ENCODE peak calls at places on chromosomes 1 and 21, in six cellular contexts. H, T, U, Z, P and L are unnamed samples.

GRCh38 chr1:157773723-157774350 is 3.1 kb downstream of the FCRL2 start:
- DNase-seq in H (no peak), T (peak), U (no peak), Z (no peak), P (no peak), L (no peak)

GRCh38 chr21:33762798-33763572 is 120.7 kb downstream of the ITSN1 start:
- DNase-seq in H (no peak), T (no peak), U (peak), Z (no peak), P (no peak), L (no peak)

GRCh38 chr1:43592974-43593683 is 56.8 kb upstream of the KDM4A start:
- DNase-seq in H (no peak), T (no peak), U (no peak), Z (no peak), P (no peak), L (no peak)

GRCh38 chr1:233211595-233211994 is 83.9 kb downstream of the PCNX2 start:
- DNase-seq in H (no peak), T (no peak), U (peak), Z (no peak), P (no peak), L (no peak)

GRCh38 chr1:10823000-10823401 is 26.6 kb upstream of the CASZ1 start:
- DNase-seq in H (no peak), T (no peak), U (no peak), Z (no peak), P (no peak), L (no peak)

GRCh38 chr1:29177022-29177705 is 4.5 kb downstream of the SRSF4 start:
- DNase-seq in H (no peak), T (no peak), U (no peak), Z (no peak), P (no peak), L (no peak)

GRCh38 chr1:213564215-213564659 is 423.5 kb upstream of the PROX1 start:
- DNase-seq in H (no peak), T (peak), U (no peak), Z (no peak), P (peak), L (no peak)

GRCh38 chr1:172941456-172941855 is 109.3 kb downstream of the TNFSF18 start:
- DNase-seq in H (no peak), T (no peak), U (no peak), Z (no peak), P (no peak), L (no peak)

GRCh38 chr1:109933856-109934711 is 23.4 kb downstream of the CSF1 start:
- DNase-seq in H (peak), T (peak), U (peak), Z (no peak), P (peak), L (no peak)

GRCh38 chr1:115134850-115135484 is 45.7 kb upstream of the TSPAN2 start:
- DNase-seq in H (no peak), T (peak), U (peak), Z (no peak), P (peak), L (no peak)

GRCh38 chr1:88780485-88780884 is 96.4 kb downstream of the PKN2 start:
- DNase-seq in H (no peak), T (no peak), U (no peak), Z (no peak), P (no peak), L (no peak)

GRCh38 chr1:228366851-228367741 is 39.5 kb downstream of the TRIM11 start:
- DNase-seq in H (peak), T (no peak), U (no peak), Z (no peak), P (no peak), L (no peak)

GRCh38 chr1:39576016-39576657 is 453 bp downstream of the PABPC4 start:
- DNase-seq in H (no peak), T (no peak), U (peak), Z (no peak), P (no peak), L (no peak)

GRCh38 chr1:149979972-149980548 is 30.5 kb downstream of the OTUD7B start:
- DNase-seq in H (no peak), T (peak), U (no peak), Z (no peak), P (no peak), L (no peak)

GRCh38 chr1:58754683-58755467 is 29.0 kb downstream of the JUN start:
- DNase-seq in H (no peak), T (no peak), U (no peak), Z (no peak), P (no peak), L (no peak)

GRCh38 chr1:67648582-67649326 is 36.2 kb upstream of the GADD45A start:
- DNase-seq in H (no peak), T (peak), U (no peak), Z (no peak), P (no peak), L (no peak)

GRCh38 chr1:237111807-237112206 is 69.8 kb downstream of the RYR2 start:
- DNase-seq in H (no peak), T (no peak), U (no peak), Z (no peak), P (no peak), L (no peak)

GRCh38 chr1:212491454-212491853 is 58.7 kb downstream of the NENF start:
- DNase-seq in H (peak), T (no peak), U (no peak), Z (no peak), P (no peak), L (no peak)

GRCh38 chr1:26318338-26319064 is 743 bp downstream of the CD52 start:
- DNase-seq in H (peak), T (no peak), U (no peak), Z (peak), P (no peak), L (no peak)

GRCh38 chr21:38796426-38796825 is 9.3 kb upstream of the ETS2 start:
- DNase-seq in H (no peak), T (no peak), U (peak), Z (no peak), P (peak), L (no peak)

GRCh38 chr1:54606990-54607325 is 16.4 kb downstream of the FAM151A start:
- DNase-seq in H (no peak), T (no peak), U (no peak), Z (no peak), P (no peak), L (no peak)